ENCODE peak calls at places on chromosomes 12 and 14, in four cellular contexts. B is K562, R is HepG2, E is GM12878. I is an unnamed sample.

GRCh38 chr12:112891093-112892024 is 15.4 kb upstream of the OAS1 start:
- DNase-seq in B (no peak), R (no peak), E (no peak), I (no peak)

GRCh38 chr12:15767301-15767700 is 21.9 kb downstream of the EPS8 start:
- DNase-seq in B (no peak), R (no peak), E (no peak), I (no peak)

GRCh38 chr14:19993438-19993837 is 8.5 kb upstream of the OR4Q2 start:
- DNase-seq in B (no peak), R (no peak), E (no peak), I (no peak)

GRCh38 chr12:55818886-55819285 is 1.0 kb downstream of the ORMDL2 start:
- DNase-seq in B (no peak), R (no peak), E (no peak), I (no peak)

GRCh38 chr12:57416039-57416996 is 14.5 kb downstream of the R3HDM2 start:
- DNase-seq in B (no peak), R (no peak), E (no peak), I (no peak)

GRCh38 chr12:89382366-89382765 is 30.1 kb upstream of the DUSP6 start:
- DNase-seq in B (no peak), R (no peak), E (no peak), I (no peak)

GRCh38 chr12:123531091-123531490 is 2.4 kb downstream of the RILPL1 start:
- DNase-seq in B (no peak), R (no peak), E (no peak), I (no peak)

GRCh38 chr12:110068654-110069053 is 20.3 kb upstream of the C12orf76 start:
- DNase-seq in B (no peak), R (no peak), E (no peak), I (no peak)

GRCh38 chr12:102144221-102144620 is 24.2 kb downstream of the PARPBP start:
- DNase-seq in B (no peak), R (no peak), E (no peak), I (no peak)

GRCh38 chr12:15856097-15856982 is 25.8 kb upstream of the STRAP start:
- DNase-seq in B (peak; percentile 7), R (peak; percentile 63), E (peak; percentile 40), I (peak; percentile 72)

GRCh38 chr12:81416571-81416970 is 338.7 kb downstream of the ACSS3 start:
- DNase-seq in B (no peak), R (no peak), E (no peak), I (no peak)

GRCh38 chr14:55267816-55268215 is 3.4 kb upstream of the FBXO34 start:
- DNase-seq in B (no peak), R (no peak), E (no peak), I (no peak)

GRCh38 chr12:92078167-92079053 is 67.2 kb downstream of the BTG1 start:
- DNase-seq in B (peak; percentile 59), R (no peak), E (no peak), I (no peak)

GRCh38 chr14:91041450-91041849 is 19.0 kb downstream of the RPS6KA5 start:
- DNase-seq in B (no peak), R (no peak), E (no peak), I (no peak)

GRCh38 chr12:2251485-2252179 is 198.8 kb downstream of the CACNA1C start:
- DNase-seq in B (no peak), R (no peak), E (no peak), I (peak; percentile 44)

GRCh38 chr14:88995437-88996198 is 171.2 kb downstream of the TTC8 start:
- DNase-seq in B (no peak), R (no peak), E (no peak), I (no peak)
- TF ChIP-seq JUNB in B (no peak), R (no peak), E (no peak), I (no peak)

GRCh38 chr12:124535066-124535740 is 32.2 kb downstream of the NCOR2 start:
- DNase-seq in B (no peak), R (no peak), E (no peak), I (no peak)
- H4K20me1 ChIP-seq in B (peaks cover 50% of the 10 kb centered on the region), R (peaks cover 22% of the 10 kb centered on the region), E (peaks cover 9% of the 10 kb centered on the region), I (peaks cover 52% of the 10 kb centered on the region)

DNA sequence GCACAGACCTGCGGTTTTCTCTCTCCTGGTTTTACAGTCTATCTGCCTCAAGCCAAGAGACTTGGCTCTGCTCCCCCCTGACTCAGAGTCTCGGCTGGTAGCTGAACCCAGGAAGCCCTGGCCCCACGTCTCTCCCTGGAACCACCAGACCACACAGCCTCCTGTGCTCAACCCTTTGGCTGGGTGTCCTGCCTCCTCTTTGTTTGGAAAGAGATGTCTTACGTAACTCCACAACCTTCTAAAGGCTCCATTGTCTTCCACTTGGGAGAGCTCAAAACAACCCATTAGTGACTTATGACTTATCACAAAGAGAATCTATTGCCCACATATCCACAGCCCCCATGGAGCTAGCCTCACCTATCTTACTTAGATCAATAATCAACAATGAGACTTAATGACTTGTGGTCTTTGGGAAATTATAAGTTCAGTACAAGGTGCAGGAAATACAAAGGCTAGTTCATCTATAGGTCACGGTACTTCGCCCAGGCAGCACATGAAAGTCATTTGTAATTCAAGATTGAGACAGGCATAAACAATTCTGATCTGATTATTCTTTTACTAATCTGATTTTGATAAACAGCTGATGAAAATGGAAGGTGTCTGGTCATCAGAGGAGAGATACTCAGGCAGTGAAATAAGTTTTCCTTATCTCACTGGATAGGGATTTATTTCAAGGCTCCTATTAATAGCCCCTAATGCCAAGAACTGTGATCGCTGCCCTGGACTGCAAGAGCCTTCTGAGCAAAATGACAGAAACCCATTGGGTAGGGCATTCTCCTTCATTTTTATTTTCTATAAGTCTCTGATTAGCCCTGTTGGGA is 44.3 kb downstream of the SSPN start:
- DNase-seq in B (no peak), R (peak; percentile 90), E (no peak), I (no peak)
- TF ChIP-seq JUNB in B (no peak), R (no peak), E (no peak), I (no peak)

GRCh38 chr14:75452324-75452723 is 24.5 kb downstream of the JDP2 start:
- DNase-seq in B (no peak), R (no peak), E (no peak), I (no peak)

GRCh38 chr14:75456069-75457023 is 28.5 kb downstream of the JDP2 start:
- DNase-seq in B (no peak), R (no peak), E (no peak), I (no peak)

GRCh38 chr14:75454963-75455546 is 27.2 kb downstream of the JDP2 start:
- DNase-seq in B (peak; percentile 13), R (peak; percentile 15), E (no peak), I (no peak)

GRCh38 chr14:75452900-75453816 is 25.3 kb downstream of the JDP2 start:
- DNase-seq in B (no peak), R (peak; percentile 86), E (no peak), I (peak; percentile 97)

DNA sequence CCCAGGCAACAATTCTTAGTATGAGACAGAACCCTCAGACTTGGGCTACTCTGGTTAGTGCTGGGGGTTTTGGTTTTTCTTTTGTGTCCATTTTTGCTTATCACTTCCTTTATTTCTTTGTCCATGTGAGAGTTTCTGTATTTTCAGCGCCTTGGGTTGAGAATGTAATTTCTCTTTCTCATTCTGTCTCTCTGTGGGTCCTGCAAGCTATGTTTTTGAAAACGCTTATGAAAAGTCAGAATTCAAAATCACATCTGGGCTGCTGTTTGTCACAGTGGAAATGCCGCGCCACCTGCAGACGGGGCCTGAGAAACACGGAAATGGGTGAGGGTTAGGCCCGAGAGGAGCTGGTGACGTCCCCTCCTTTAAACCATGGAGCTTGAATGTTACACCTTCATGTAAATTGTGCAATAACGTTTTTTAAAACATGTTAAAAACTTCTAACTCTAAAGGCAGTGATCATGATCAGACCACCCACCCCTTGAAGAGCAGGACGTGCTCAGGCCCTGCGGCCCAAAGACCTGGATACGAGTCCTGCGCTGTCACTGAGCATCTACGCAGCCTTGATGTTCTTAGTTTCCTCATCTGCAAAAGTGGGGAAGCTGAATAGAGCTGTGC is 26.1 kb downstream of the JDP2 start:
- DNase-seq in B (peak; percentile 25), R (no peak), E (peak; percentile 61), I (peak; percentile 42)
- H4K20me1 ChIP-seq in B (peaks cover 5% of the 10 kb centered on the region), R (peaks cover 9% of the 10 kb centered on the region), E (no peaks in the 10 kb centered on the region), I (peaks cover 5% of the 10 kb centered on the region)

GRCh38 chr14:92386165-92386564 is 63.2 kb downstream of the SLC24A4 start:
- DNase-seq in B (no peak), R (no peak), E (no peak), I (no peak)

GRCh38 chr14:92384461-92385133 is 61.6 kb downstream of the SLC24A4 start:
- DNase-seq in B (no peak), R (no peak), E (no peak), I (no peak)

GRCh38 chr14:92386637-92387036 is 63.7 kb downstream of the SLC24A4 start:
- DNase-seq in B (no peak), R (peak; percentile 77), E (no peak), I (no peak)

GRCh38 chr14:92387610-92388009 is 64.6 kb downstream of the SLC24A4 start:
- DNase-seq in B (no peak), R (peak; percentile 35), E (no peak), I (no peak)

GRCh38 chr14:92385561-92385960 is 62.6 kb downstream of the SLC24A4 start:
- DNase-seq in B (no peak), R (no peak), E (no peak), I (no peak)
- TF ChIP-seq JUNB in B (no peak), R (no peak), E (no peak), I (no peak)

DNA sequence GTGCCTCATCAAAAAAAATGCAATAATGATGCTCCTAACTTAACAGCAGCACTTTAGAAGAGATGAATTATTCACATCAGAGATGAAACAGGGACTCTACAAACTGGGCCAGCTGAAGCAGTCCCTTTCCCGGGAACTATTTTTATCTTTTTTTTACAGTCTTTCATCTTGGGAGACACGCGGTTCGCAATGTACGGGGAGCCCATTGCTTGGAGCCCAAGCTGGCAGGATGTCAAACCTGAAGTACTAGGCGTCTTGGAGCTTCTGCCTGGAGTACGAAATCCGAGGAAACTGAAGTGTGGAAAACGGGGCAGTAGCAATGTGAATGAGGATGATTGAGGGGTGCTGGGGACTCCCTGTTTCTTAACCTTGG is 65.4 kb upstream of the DLK1 start:
- DNase-seq in B (no peak), R (no peak), E (no peak), I (no peak)
- H4K20me1 ChIP-seq in B (no peaks in the 10 kb centered on the region), R (no peaks in the 10 kb centered on the region), E (no peaks in the 10 kb centered on the region), I (no peaks in the 10 kb centered on the region)